ENCODE peak calls at places on chromosomes 12 and 14, in ten cellular contexts. One of them, this sample, is unnamed.

GRCh38 chr12:53251477-53252348 is 16.4 kb upstream of the ESPL1 start:
- DNase-seq in iPS DF 19.7: no peak
- DNase-seq in activated CD8-positive, alpha-beta memory T cell treated with anti-CD3 and anti-CD28 coated beads for 24 hours: peak
- DNase-seq in GOT3: peak
- DNase-seq in central memory CD4-positive, alpha-beta T cell: peak
- DNase-seq in Daoy: peak
- DNase-seq in fibroblast of villous mesenchyme: peak
- DNase-seq in H54: peak
- DNase-seq in frontal cortex: peak
- DNase-seq in astrocyte of the cerebellum: peak
- DNase-seq in this sample: peak

GRCh38 chr14:100826371-100827139 is 637 bp downstream of the MEG3 start:
- DNase-seq in Daoy: no peak
- DNase-seq in frontal cortex: no peak
- DNase-seq in GOT3: no peak
- DNase-seq in fibroblast of villous mesenchyme: peak
- DNase-seq in central memory CD4-positive, alpha-beta T cell: no peak
- DNase-seq in iPS DF 19.7: no peak
- DNase-seq in astrocyte of the cerebellum: no peak
- DNase-seq in activated CD8-positive, alpha-beta memory T cell treated with anti-CD3 and anti-CD28 coated beads for 24 hours: no peak
- DNase-seq in H54: no peak
- DNase-seq in this sample: no peak

GRCh38 chr12:24057920-24058476 is 108.5 kb upstream of the SOX5 start:
- DNase-seq in Daoy: no peak
- DNase-seq in frontal cortex: no peak
- DNase-seq in fibroblast of villous mesenchyme: no peak
- DNase-seq in activated CD8-positive, alpha-beta memory T cell treated with anti-CD3 and anti-CD28 coated beads for 24 hours: no peak
- DNase-seq in H54: no peak
- DNase-seq in central memory CD4-positive, alpha-beta T cell: no peak
- DNase-seq in astrocyte of the cerebellum: no peak
- DNase-seq in GOT3: no peak
- DNase-seq in iPS DF 19.7: no peak
- DNase-seq in this sample: no peak

GRCh38 chr12:121089031-121089812 is 43.5 kb upstream of the P2RX7 start:
- DNase-seq in iPS DF 19.7: no peak
- DNase-seq in H54: no peak
- DNase-seq in activated CD8-positive, alpha-beta memory T cell treated with anti-CD3 and anti-CD28 coated beads for 24 hours: no peak
- DNase-seq in GOT3: no peak
- DNase-seq in central memory CD4-positive, alpha-beta T cell: no peak
- DNase-seq in frontal cortex: no peak
- DNase-seq in Daoy: no peak
- DNase-seq in astrocyte of the cerebellum: no peak
- DNase-seq in fibroblast of villous mesenchyme: no peak
- DNase-seq in this sample: no peak

GRCh38 chr14:65237023-65237814 is 134.9 kb upstream of the MAX start:
- DNase-seq in astrocyte of the cerebellum: no peak
- DNase-seq in Daoy: peak
- DNase-seq in fibroblast of villous mesenchyme: peak
- DNase-seq in central memory CD4-positive, alpha-beta T cell: no peak
- DNase-seq in iPS DF 19.7: no peak
- DNase-seq in GOT3: no peak
- DNase-seq in frontal cortex: no peak
- DNase-seq in activated CD8-positive, alpha-beta memory T cell treated with anti-CD3 and anti-CD28 coated beads for 24 hours: no peak
- DNase-seq in H54: no peak
- DNase-seq in this sample: no peak

GRCh38 chr14:36617824-36618223 is 35.4 kb upstream of the NKX2-8 start:
- DNase-seq in iPS DF 19.7: no peak
- DNase-seq in astrocyte of the cerebellum: no peak
- DNase-seq in GOT3: no peak
- DNase-seq in frontal cortex: no peak
- DNase-seq in activated CD8-positive, alpha-beta memory T cell treated with anti-CD3 and anti-CD28 coated beads for 24 hours: no peak
- DNase-seq in central memory CD4-positive, alpha-beta T cell: no peak
- DNase-seq in H54: no peak
- DNase-seq in Daoy: peak
- DNase-seq in fibroblast of villous mesenchyme: no peak
- DNase-seq in this sample: peak

GRCh38 chr12:12946686-12947355 is 5.1 kb downstream of the GPRC5D start:
- DNase-seq in central memory CD4-positive, alpha-beta T cell: no peak
- DNase-seq in Daoy: no peak
- DNase-seq in astrocyte of the cerebellum: no peak
- DNase-seq in fibroblast of villous mesenchyme: no peak
- DNase-seq in frontal cortex: peak
- DNase-seq in GOT3: no peak
- DNase-seq in activated CD8-positive, alpha-beta memory T cell treated with anti-CD3 and anti-CD28 coated beads for 24 hours: no peak
- DNase-seq in iPS DF 19.7: no peak
- DNase-seq in H54: no peak
- DNase-seq in this sample: no peak

GRCh38 chr14:23078692-23079116 is 16.2 kb downstream of the ACIN1 start:
- DNase-seq in central memory CD4-positive, alpha-beta T cell: no peak
- DNase-seq in frontal cortex: no peak
- DNase-seq in H54: peak
- DNase-seq in activated CD8-positive, alpha-beta memory T cell treated with anti-CD3 and anti-CD28 coated beads for 24 hours: peak
- DNase-seq in GOT3: no peak
- DNase-seq in iPS DF 19.7: no peak
- DNase-seq in fibroblast of villous mesenchyme: peak
- DNase-seq in astrocyte of the cerebellum: peak
- DNase-seq in Daoy: peak
- DNase-seq in this sample: peak

GRCh38 chr12:79686171-79686570 is 4.6 kb downstream of the PAWR start:
- DNase-seq in frontal cortex: no peak
- DNase-seq in central memory CD4-positive, alpha-beta T cell: no peak
- DNase-seq in astrocyte of the cerebellum: no peak
- DNase-seq in iPS DF 19.7: no peak
- DNase-seq in Daoy: no peak
- DNase-seq in GOT3: no peak
- DNase-seq in H54: no peak
- DNase-seq in fibroblast of villous mesenchyme: no peak
- DNase-seq in activated CD8-positive, alpha-beta memory T cell treated with anti-CD3 and anti-CD28 coated beads for 24 hours: no peak
- DNase-seq in this sample: no peak

GRCh38 chr12:34290191-34290995 is 268.1 kb downstream of the ALG10 start:
- DNase-seq in fibroblast of villous mesenchyme: no peak
- DNase-seq in frontal cortex: no peak
- DNase-seq in GOT3: no peak
- DNase-seq in iPS DF 19.7: no peak
- DNase-seq in astrocyte of the cerebellum: no peak
- DNase-seq in central memory CD4-positive, alpha-beta T cell: no peak
- DNase-seq in activated CD8-positive, alpha-beta memory T cell treated with anti-CD3 and anti-CD28 coated beads for 24 hours: no peak
- DNase-seq in Daoy: peak
- DNase-seq in H54: no peak
- DNase-seq in this sample: no peak

GRCh38 chr14:104119119-104119699 is 19.2 kb upstream of the KIF26A start:
- DNase-seq in frontal cortex: no peak
- DNase-seq in GOT3: no peak
- DNase-seq in iPS DF 19.7: no peak
- DNase-seq in Daoy: no peak
- DNase-seq in activated CD8-positive, alpha-beta memory T cell treated with anti-CD3 and anti-CD28 coated beads for 24 hours: no peak
- DNase-seq in central memory CD4-positive, alpha-beta T cell: no peak
- DNase-seq in fibroblast of villous mesenchyme: no peak
- DNase-seq in astrocyte of the cerebellum: no peak
- DNase-seq in H54: no peak
- DNase-seq in this sample: no peak

GRCh38 chr14:67218126-67218525 is 23.1 kb upstream of the PALS1 start:
- DNase-seq in astrocyte of the cerebellum: no peak
- DNase-seq in central memory CD4-positive, alpha-beta T cell: no peak
- DNase-seq in fibroblast of villous mesenchyme: no peak
- DNase-seq in iPS DF 19.7: no peak
- DNase-seq in H54: no peak
- DNase-seq in GOT3: no peak
- DNase-seq in activated CD8-positive, alpha-beta memory T cell treated with anti-CD3 and anti-CD28 coated beads for 24 hours: no peak
- DNase-seq in frontal cortex: no peak
- DNase-seq in Daoy: no peak
- DNase-seq in this sample: no peak

GRCh38 chr12:67425394-67425793 is 156.2 kb downstream of the CAND1 start:
- DNase-seq in frontal cortex: no peak
- DNase-seq in H54: no peak
- DNase-seq in central memory CD4-positive, alpha-beta T cell: no peak
- DNase-seq in GOT3: no peak
- DNase-seq in Daoy: no peak
- DNase-seq in astrocyte of the cerebellum: no peak
- DNase-seq in fibroblast of villous mesenchyme: no peak
- DNase-seq in iPS DF 19.7: no peak
- DNase-seq in activated CD8-positive, alpha-beta memory T cell treated with anti-CD3 and anti-CD28 coated beads for 24 hours: no peak
- DNase-seq in this sample: no peak

GRCh38 chr12:53034459-53034858 is 15.4 kb upstream of the TNS2 start:
- DNase-seq in fibroblast of villous mesenchyme: no peak
- DNase-seq in astrocyte of the cerebellum: no peak
- DNase-seq in frontal cortex: no peak
- DNase-seq in central memory CD4-positive, alpha-beta T cell: no peak
- DNase-seq in H54: no peak
- DNase-seq in GOT3: no peak
- DNase-seq in iPS DF 19.7: no peak
- DNase-seq in Daoy: no peak
- DNase-seq in activated CD8-positive, alpha-beta memory T cell treated with anti-CD3 and anti-CD28 coated beads for 24 hours: peak
- DNase-seq in this sample: no peak

GRCh38 chr12:4270016-4270669 is 3.4 kb upstream of the CCND2 start:
- DNase-seq in activated CD8-positive, alpha-beta memory T cell treated with anti-CD3 and anti-CD28 coated beads for 24 hours: peak
- DNase-seq in astrocyte of the cerebellum: no peak
- DNase-seq in central memory CD4-positive, alpha-beta T cell: no peak
- DNase-seq in frontal cortex: no peak
- DNase-seq in GOT3: no peak
- DNase-seq in Daoy: no peak
- DNase-seq in iPS DF 19.7: no peak
- DNase-seq in H54: no peak
- DNase-seq in fibroblast of villous mesenchyme: no peak
- DNase-seq in this sample: no peak

GRCh38 chr12:121093487-121093891 is 39.2 kb upstream of the P2RX7 start:
- DNase-seq in fibroblast of villous mesenchyme: no peak
- DNase-seq in astrocyte of the cerebellum: no peak
- DNase-seq in iPS DF 19.7: no peak
- DNase-seq in activated CD8-positive, alpha-beta memory T cell treated with anti-CD3 and anti-CD28 coated beads for 24 hours: no peak
- DNase-seq in frontal cortex: no peak
- DNase-seq in GOT3: no peak
- DNase-seq in central memory CD4-positive, alpha-beta T cell: no peak
- DNase-seq in H54: no peak
- DNase-seq in Daoy: no peak
- DNase-seq in this sample: no peak

GRCh38 chr14:24337144-24337823 is 2.4 kb upstream of the ADCY4 start:
- DNase-seq in fibroblast of villous mesenchyme: no peak
- DNase-seq in GOT3: no peak
- DNase-seq in central memory CD4-positive, alpha-beta T cell: no peak
- DNase-seq in H54: no peak
- DNase-seq in frontal cortex: peak
- DNase-seq in iPS DF 19.7: no peak
- DNase-seq in activated CD8-positive, alpha-beta memory T cell treated with anti-CD3 and anti-CD28 coated beads for 24 hours: no peak
- DNase-seq in astrocyte of the cerebellum: no peak
- DNase-seq in Daoy: no peak
- DNase-seq in this sample: no peak

GRCh38 chr14:77140937-77141591 is 527 bp downstream of the ZDHHC22 start:
- DNase-seq in activated CD8-positive, alpha-beta memory T cell treated with anti-CD3 and anti-CD28 coated beads for 24 hours: no peak
- DNase-seq in iPS DF 19.7: no peak
- DNase-seq in central memory CD4-positive, alpha-beta T cell: no peak
- DNase-seq in Daoy: peak
- DNase-seq in astrocyte of the cerebellum: no peak
- DNase-seq in fibroblast of villous mesenchyme: peak
- DNase-seq in H54: no peak
- DNase-seq in frontal cortex: peak
- DNase-seq in GOT3: no peak
- DNase-seq in this sample: no peak

GRCh38 chr14:54529811-54530210 is 20.1 kb downstream of the CGRRF1 start:
- DNase-seq in iPS DF 19.7: no peak
- DNase-seq in H54: no peak
- DNase-seq in GOT3: no peak
- DNase-seq in Daoy: peak
- DNase-seq in astrocyte of the cerebellum: peak
- DNase-seq in frontal cortex: no peak
- DNase-seq in fibroblast of villous mesenchyme: peak
- DNase-seq in activated CD8-positive, alpha-beta memory T cell treated with anti-CD3 and anti-CD28 coated beads for 24 hours: no peak
- DNase-seq in central memory CD4-positive, alpha-beta T cell: no peak
- DNase-seq in this sample: peak

GRCh38 chr14:105527381-105528196 is 1.2 kb downstream of the TMEM121 start:
- DNase-seq in Daoy: no peak
- DNase-seq in central memory CD4-positive, alpha-beta T cell: no peak
- DNase-seq in activated CD8-positive, alpha-beta memory T cell treated with anti-CD3 and anti-CD28 coated beads for 24 hours: no peak
- DNase-seq in iPS DF 19.7: no peak
- DNase-seq in GOT3: no peak
- DNase-seq in H54: no peak
- DNase-seq in frontal cortex: no peak
- DNase-seq in astrocyte of the cerebellum: no peak
- DNase-seq in fibroblast of villous mesenchyme: no peak
- DNase-seq in this sample: no peak

GRCh38 chr14:99441157-99441870 is 39.3 kb downstream of the SETD3 start:
- DNase-seq in frontal cortex: no peak
- DNase-seq in fibroblast of villous mesenchyme: peak
- DNase-seq in GOT3: no peak
- DNase-seq in Daoy: no peak
- DNase-seq in H54: no peak
- DNase-seq in central memory CD4-positive, alpha-beta T cell: no peak
- DNase-seq in astrocyte of the cerebellum: no peak
- DNase-seq in activated CD8-positive, alpha-beta memory T cell treated with anti-CD3 and anti-CD28 coated beads for 24 hours: no peak
- DNase-seq in iPS DF 19.7: no peak
- DNase-seq in this sample: no peak